ENCODE peak calls at places on chromosomes 6 and 20, in ten cellular contexts. W is IMR-90; M is GM23248; N is astrocyte of the spinal cord; V is AG04449; F is heart right ventricle; Q is fibroblast of the conjunctiva; G is H4; Z is activated CD4-positive, alpha-beta T cell treated with anti-CD3 and anti-CD28 coated beads for 24 hours; H is iris pigment epithelial cell. T is an unnamed sample.

GRCh38 chr6:137866200-137866913 is 702 bp upstream of the TNFAIP3 start:
- DNase-seq in W (no peak), M (no peak), N (no peak), V (no peak), F (no peak), Q (no peak), G (no peak), Z (no peak), H (no peak), T (peak; percentile 53)

GRCh38 chr20:19026121-19026878 is 186.1 kb upstream of the SLC24A3 start:
- DNase-seq in W (no peak), M (peak; percentile 20), N (no peak), V (no peak), F (peak; percentile 49), Q (no peak), G (no peak), Z (no peak), H (no peak), T (no peak)

GRCh38 chr20:58219342-58219700 is 9.1 kb downstream of the ANKRD60 start:
- DNase-seq in W (peak; percentile 87), M (peak; percentile 88), N (peak; percentile 60), V (peak; percentile 57), F (no peak), Q (peak; percentile 24), G (peak; percentile 54), Z (no peak), H (peak; percentile 94), T (no peak)

GRCh38 chr6:125753218-125753936 is 3.9 kb downstream of the HEY2 start:
- DNase-seq in W (peak; percentile 16), M (peak; percentile 43), N (peak; percentile 56), V (no peak), F (no peak), Q (no peak), G (no peak), Z (no peak), H (peak; percentile 34), T (peak; percentile 45)

GRCh38 chr6:105805581-105806023 is 280.5 kb upstream of the PRDM1 start:
- DNase-seq in W (peak; percentile 64), M (peak; percentile 41), N (no peak), V (no peak), F (no peak), Q (no peak), G (no peak), Z (no peak), H (peak; percentile 65), T (no peak)

GRCh38 chr20:59177266-59178250 is 13.9 kb downstream of the ZNF831 start:
- DNase-seq in W (no peak), M (no peak), N (no peak), V (no peak), F (no peak), Q (no peak), G (no peak), Z (no peak), H (no peak), T (no peak)

GRCh38 chr20:36310215-36310981 is 4.3 kb downstream of the DLGAP4 start:
- DNase-seq in W (no peak), M (no peak), N (no peak), V (no peak), F (no peak), Q (no peak), G (no peak), Z (no peak), H (no peak), T (no peak)

GRCh38 chr6:82836022-82836575 is 229.5 kb downstream of the UBE3D start:
- DNase-seq in W (no peak), M (no peak), N (no peak), V (no peak), F (no peak), Q (no peak), G (no peak), Z (no peak), H (no peak), T (no peak)

GRCh38 chr20:1333462-1334369 is 4.8 kb upstream of the SDCBP2 start:
- DNase-seq in W (no peak), M (no peak), N (no peak), V (no peak), F (no peak), Q (no peak), G (no peak), Z (no peak), H (no peak), T (peak; percentile 7)

GRCh38 chr6:45199554-45199953 is 128.6 kb upstream of the RUNX2 start:
- DNase-seq in W (no peak), M (no peak), N (no peak), V (no peak), F (no peak), Q (no peak), G (no peak), Z (no peak), H (no peak), T (no peak)

GRCh38 chr6:20113649-20114224 is 98.5 kb downstream of the MBOAT1 start:
- DNase-seq in W (no peak), M (no peak), N (no peak), V (no peak), F (no peak), Q (no peak), G (no peak), Z (no peak), H (no peak), T (no peak)

GRCh38 chr6:142872376-142872775 is 72.6 kb downstream of the HIVEP2 start:
- DNase-seq in W (peak; percentile 52), M (peak; percentile 61), N (peak; percentile 45), V (no peak), F (no peak), Q (no peak), G (no peak), Z (no peak), H (no peak), T (no peak)

GRCh38 chr20:48595495-48596475 is 232.0 kb downstream of the PREX1 start:
- DNase-seq in W (no peak), M (no peak), N (no peak), V (no peak), F (no peak), Q (no peak), G (no peak), Z (no peak), H (no peak), T (no peak)